ENCODE peak calls at places on chromosomes 11 and 22, in six cellular contexts. One of them, this sample, is unnamed.

GRCh38 chr11:32297629-32298028 is 137.7 kb downstream of the WT1 start:
- DNase-seq in non-pigmented ciliary epithelial cell: no peak
- DNase-seq in stimulated activated CD4-positive, alpha-beta T cell treated with anti-CD3 and anti-CD28 coated beads, Interleukin-1b, Interleukin-23, amount 100 ng/mL, for 1 hour: no peak
- DNase-seq in KBM-7: peak; percentile 53
- DNase-seq in Right ventricle myocardium superior: no peak
- DNase-seq in A172: peak; percentile 54
- DNase-seq in this sample: no peak

GRCh38 chr11:64297722-64298358 is 2.3 kb upstream of the CATSPERZ start:
- DNase-seq in non-pigmented ciliary epithelial cell: no peak
- DNase-seq in stimulated activated CD4-positive, alpha-beta T cell treated with anti-CD3 and anti-CD28 coated beads, Interleukin-1b, Interleukin-23, amount 100 ng/mL, for 1 hour: no peak
- DNase-seq in KBM-7: no peak
- DNase-seq in Right ventricle myocardium superior: no peak
- DNase-seq in A172: no peak
- DNase-seq in this sample: no peak

GRCh38 chr11:30789270-30789669 is 203.1 kb upstream of the MPPED2 start:
- DNase-seq in non-pigmented ciliary epithelial cell: no peak
- DNase-seq in stimulated activated CD4-positive, alpha-beta T cell treated with anti-CD3 and anti-CD28 coated beads, Interleukin-1b, Interleukin-23, amount 100 ng/mL, for 1 hour: no peak
- DNase-seq in KBM-7: no peak
- DNase-seq in Right ventricle myocardium superior: no peak
- DNase-seq in A172: peak; percentile 42
- DNase-seq in this sample: no peak

GRCh38 chr11:106086850-106087249 is 9.4 kb downstream of the AASDHPPT start:
- DNase-seq in non-pigmented ciliary epithelial cell: no peak
- DNase-seq in stimulated activated CD4-positive, alpha-beta T cell treated with anti-CD3 and anti-CD28 coated beads, Interleukin-1b, Interleukin-23, amount 100 ng/mL, for 1 hour: no peak
- DNase-seq in KBM-7: no peak
- DNase-seq in Right ventricle myocardium superior: no peak
- DNase-seq in A172: no peak
- DNase-seq in this sample: no peak

GRCh38 chr22:29700949-29701927 is 18.6 kb upstream of the CABP7 start:
- DNase-seq in non-pigmented ciliary epithelial cell: no peak
- DNase-seq in stimulated activated CD4-positive, alpha-beta T cell treated with anti-CD3 and anti-CD28 coated beads, Interleukin-1b, Interleukin-23, amount 100 ng/mL, for 1 hour: no peak
- DNase-seq in KBM-7: peak; percentile 59
- DNase-seq in Right ventricle myocardium superior: no peak
- DNase-seq in A172: peak; percentile 72
- DNase-seq in this sample: no peak

GRCh38 chr11:46564459-46564858 is 29.4 kb downstream of the AMBRA1 start:
- DNase-seq in non-pigmented ciliary epithelial cell: no peak
- DNase-seq in stimulated activated CD4-positive, alpha-beta T cell treated with anti-CD3 and anti-CD28 coated beads, Interleukin-1b, Interleukin-23, amount 100 ng/mL, for 1 hour: no peak
- DNase-seq in KBM-7: no peak
- DNase-seq in Right ventricle myocardium superior: no peak
- DNase-seq in A172: peak; percentile 73
- DNase-seq in this sample: no peak

GRCh38 chr22:45549739-45550138 is 47.1 kb downstream of the FBLN1 start:
- DNase-seq in non-pigmented ciliary epithelial cell: no peak
- DNase-seq in stimulated activated CD4-positive, alpha-beta T cell treated with anti-CD3 and anti-CD28 coated beads, Interleukin-1b, Interleukin-23, amount 100 ng/mL, for 1 hour: no peak
- DNase-seq in KBM-7: no peak
- DNase-seq in Right ventricle myocardium superior: no peak
- DNase-seq in A172: no peak
- DNase-seq in this sample: no peak

GRCh38 chr11:78823588-78823987 is 248.9 kb upstream of the NARS2 start:
- DNase-seq in non-pigmented ciliary epithelial cell: no peak
- DNase-seq in stimulated activated CD4-positive, alpha-beta T cell treated with anti-CD3 and anti-CD28 coated beads, Interleukin-1b, Interleukin-23, amount 100 ng/mL, for 1 hour: no peak
- DNase-seq in KBM-7: no peak
- DNase-seq in Right ventricle myocardium superior: no peak
- DNase-seq in A172: no peak
- DNase-seq in this sample: no peak

GRCh38 chr11:29352273-29352672 is 664.6 kb downstream of the KCNA4 start:
- DNase-seq in non-pigmented ciliary epithelial cell: no peak
- DNase-seq in stimulated activated CD4-positive, alpha-beta T cell treated with anti-CD3 and anti-CD28 coated beads, Interleukin-1b, Interleukin-23, amount 100 ng/mL, for 1 hour: no peak
- DNase-seq in KBM-7: no peak
- DNase-seq in Right ventricle myocardium superior: no peak
- DNase-seq in A172: no peak
- DNase-seq in this sample: no peak

GRCh38 chr11:18802381-18803257 is 11.0 kb upstream of the PTPN5 start:
- DNase-seq in non-pigmented ciliary epithelial cell: peak; percentile 40
- DNase-seq in stimulated activated CD4-positive, alpha-beta T cell treated with anti-CD3 and anti-CD28 coated beads, Interleukin-1b, Interleukin-23, amount 100 ng/mL, for 1 hour: no peak
- DNase-seq in KBM-7: peak; percentile 66
- DNase-seq in Right ventricle myocardium superior: no peak
- DNase-seq in A172: peak; percentile 60
- DNase-seq in this sample: no peak

GRCh38 chr22:21443735-21444421 is 23.3 kb upstream of the TMEM191C start:
- DNase-seq in non-pigmented ciliary epithelial cell: no peak
- DNase-seq in stimulated activated CD4-positive, alpha-beta T cell treated with anti-CD3 and anti-CD28 coated beads, Interleukin-1b, Interleukin-23, amount 100 ng/mL, for 1 hour: no peak
- DNase-seq in KBM-7: no peak
- DNase-seq in Right ventricle myocardium superior: peak; percentile 23
- DNase-seq in A172: no peak
- DNase-seq in this sample: no peak

GRCh38 chr11:126188332-126189108 is 22.9 kb downstream of the RPUSD4 start:
- DNase-seq in non-pigmented ciliary epithelial cell: no peak
- DNase-seq in stimulated activated CD4-positive, alpha-beta T cell treated with anti-CD3 and anti-CD28 coated beads, Interleukin-1b, Interleukin-23, amount 100 ng/mL, for 1 hour: no peak
- DNase-seq in KBM-7: no peak
- DNase-seq in Right ventricle myocardium superior: no peak
- DNase-seq in A172: no peak
- DNase-seq in this sample: no peak

GRCh38 chr11:115284766-115285165 is 219.4 kb downstream of the CADM1 start:
- DNase-seq in non-pigmented ciliary epithelial cell: no peak
- DNase-seq in stimulated activated CD4-positive, alpha-beta T cell treated with anti-CD3 and anti-CD28 coated beads, Interleukin-1b, Interleukin-23, amount 100 ng/mL, for 1 hour: no peak
- DNase-seq in KBM-7: no peak
- DNase-seq in Right ventricle myocardium superior: no peak
- DNase-seq in A172: no peak
- DNase-seq in this sample: no peak

GRCh38 chr11:130719516-130719915 is 196.8 kb downstream of the SNX19 start:
- DNase-seq in non-pigmented ciliary epithelial cell: peak; percentile 50
- DNase-seq in stimulated activated CD4-positive, alpha-beta T cell treated with anti-CD3 and anti-CD28 coated beads, Interleukin-1b, Interleukin-23, amount 100 ng/mL, for 1 hour: no peak
- DNase-seq in KBM-7: no peak
- DNase-seq in Right ventricle myocardium superior: no peak
- DNase-seq in A172: no peak
- DNase-seq in this sample: no peak

GRCh38 chr11:9092846-9093778 is 1.7 kb upstream of the SCUBE2 start:
- DNase-seq in non-pigmented ciliary epithelial cell: no peak
- DNase-seq in stimulated activated CD4-positive, alpha-beta T cell treated with anti-CD3 and anti-CD28 coated beads, Interleukin-1b, Interleukin-23, amount 100 ng/mL, for 1 hour: no peak
- DNase-seq in KBM-7: peak; percentile 19
- DNase-seq in Right ventricle myocardium superior: no peak
- DNase-seq in A172: no peak
- DNase-seq in this sample: no peak

GRCh38 chr22:29022101-29022817 is 39.4 kb downstream of the C22orf31 start:
- DNase-seq in non-pigmented ciliary epithelial cell: no peak
- DNase-seq in stimulated activated CD4-positive, alpha-beta T cell treated with anti-CD3 and anti-CD28 coated beads, Interleukin-1b, Interleukin-23, amount 100 ng/mL, for 1 hour: no peak
- DNase-seq in KBM-7: no peak
- DNase-seq in Right ventricle myocardium superior: no peak
- DNase-seq in A172: no peak
- DNase-seq in this sample: no peak

GRCh38 chr11:72378704-72379383 is 55.5 kb downstream of the CLPB start:
- DNase-seq in non-pigmented ciliary epithelial cell: no peak
- DNase-seq in stimulated activated CD4-positive, alpha-beta T cell treated with anti-CD3 and anti-CD28 coated beads, Interleukin-1b, Interleukin-23, amount 100 ng/mL, for 1 hour: no peak
- DNase-seq in KBM-7: no peak
- DNase-seq in Right ventricle myocardium superior: peak; percentile 80
- DNase-seq in A172: no peak
- DNase-seq in this sample: no peak

GRCh38 chr11:57899378-57899777 is 124.3 kb upstream of the OR9Q1 start:
- DNase-seq in non-pigmented ciliary epithelial cell: no peak
- DNase-seq in stimulated activated CD4-positive, alpha-beta T cell treated with anti-CD3 and anti-CD28 coated beads, Interleukin-1b, Interleukin-23, amount 100 ng/mL, for 1 hour: no peak
- DNase-seq in KBM-7: no peak
- DNase-seq in Right ventricle myocardium superior: no peak
- DNase-seq in A172: no peak
- DNase-seq in this sample: no peak

GRCh38 chr11:72828081-72828567 is 13.9 kb downstream of the ATG16L2 start:
- DNase-seq in non-pigmented ciliary epithelial cell: no peak
- DNase-seq in stimulated activated CD4-positive, alpha-beta T cell treated with anti-CD3 and anti-CD28 coated beads, Interleukin-1b, Interleukin-23, amount 100 ng/mL, for 1 hour: no peak
- DNase-seq in KBM-7: no peak
- DNase-seq in Right ventricle myocardium superior: no peak
- DNase-seq in A172: peak; percentile 57
- DNase-seq in this sample: no peak

GRCh38 chr22:19554834-19555404 is 30.7 kb upstream of the CLDN5 start:
- DNase-seq in non-pigmented ciliary epithelial cell: no peak
- DNase-seq in stimulated activated CD4-positive, alpha-beta T cell treated with anti-CD3 and anti-CD28 coated beads, Interleukin-1b, Interleukin-23, amount 100 ng/mL, for 1 hour: no peak
- DNase-seq in KBM-7: no peak
- DNase-seq in Right ventricle myocardium superior: no peak
- DNase-seq in A172: peak; percentile 28
- DNase-seq in this sample: no peak

GRCh38 chr11:106468091-106468490 is 390.6 kb downstream of the AASDHPPT start:
- DNase-seq in non-pigmented ciliary epithelial cell: no peak
- DNase-seq in stimulated activated CD4-positive, alpha-beta T cell treated with anti-CD3 and anti-CD28 coated beads, Interleukin-1b, Interleukin-23, amount 100 ng/mL, for 1 hour: no peak
- DNase-seq in KBM-7: no peak
- DNase-seq in Right ventricle myocardium superior: no peak
- DNase-seq in A172: peak; percentile 11
- DNase-seq in this sample: no peak

GRCh38 chr22:29269731-29270474 is 1.8 kb downstream of the EWSR1 start:
- DNase-seq in non-pigmented ciliary epithelial cell: no peak
- DNase-seq in stimulated activated CD4-positive, alpha-beta T cell treated with anti-CD3 and anti-CD28 coated beads, Interleukin-1b, Interleukin-23, amount 100 ng/mL, for 1 hour: no peak
- DNase-seq in KBM-7: peak; percentile 15
- DNase-seq in Right ventricle myocardium superior: no peak
- DNase-seq in A172: no peak
- DNase-seq in this sample: no peak

GRCh38 chr22:22019659-22020424 is 37.3 kb upstream of the TOP3B start:
- DNase-seq in non-pigmented ciliary epithelial cell: no peak
- DNase-seq in stimulated activated CD4-positive, alpha-beta T cell treated with anti-CD3 and anti-CD28 coated beads, Interleukin-1b, Interleukin-23, amount 100 ng/mL, for 1 hour: no peak
- DNase-seq in KBM-7: no peak
- DNase-seq in Right ventricle myocardium superior: no peak
- DNase-seq in A172: no peak
- DNase-seq in this sample: no peak

GRCh38 chr11:1023811-1024596 is 12.5 kb downstream of the MUC6 start:
- DNase-seq in non-pigmented ciliary epithelial cell: no peak
- DNase-seq in stimulated activated CD4-positive, alpha-beta T cell treated with anti-CD3 and anti-CD28 coated beads, Interleukin-1b, Interleukin-23, amount 100 ng/mL, for 1 hour: no peak
- DNase-seq in KBM-7: no peak
- DNase-seq in Right ventricle myocardium superior: no peak
- DNase-seq in A172: no peak
- DNase-seq in this sample: no peak

GRCh38 chr11:75563978-75564552 is 2.0 kb downstream of the SERPINH1 start:
- DNase-seq in non-pigmented ciliary epithelial cell: no peak
- DNase-seq in stimulated activated CD4-positive, alpha-beta T cell treated with anti-CD3 and anti-CD28 coated beads, Interleukin-1b, Interleukin-23, amount 100 ng/mL, for 1 hour: no peak
- DNase-seq in KBM-7: no peak
- DNase-seq in Right ventricle myocardium superior: peak; percentile 75
- DNase-seq in A172: peak; percentile 58
- DNase-seq in this sample: no peak

GRCh38 chr22:29780781-29781676 is 13.9 kb downstream of the UQCR10 start:
- DNase-seq in non-pigmented ciliary epithelial cell: peak; percentile 78
- DNase-seq in stimulated activated CD4-positive, alpha-beta T cell treated with anti-CD3 and anti-CD28 coated beads, Interleukin-1b, Interleukin-23, amount 100 ng/mL, for 1 hour: no peak
- DNase-seq in KBM-7: no peak
- DNase-seq in Right ventricle myocardium superior: no peak
- DNase-seq in A172: peak; percentile 72
- DNase-seq in this sample: no peak